ENCODE peak calls at places on chromosomes 6 and 20, in seven cellular contexts. X is stomach, M is SK-N-SH, Z is GM23338, U is prostate gland, L is vagina, Q is upper lobe of left lung. E is an unnamed sample.

GRCh38 chr20:51008718-51009117 is 14.2 kb downstream of the KCNG1 start:
- DNase-seq in L (no peak), Z (no peak), Q (no peak), M (no peak), U (no peak), X (peak), E (peak)

GRCh38 chr20:62136283-62137091 is 6.7 kb downstream of the PSMA7 start:
- DNase-seq in U (peak), M (peak), X (peak), L (no peak), Z (peak), Q (peak), E (peak)

GRCh38 chr6:56911847-56912246 is 43.1 kb upstream of the BEND6 start:
- DNase-seq in X (no peak), M (no peak), Q (no peak), U (no peak), Z (peak), L (no peak), E (no peak)

GRCh38 chr6:83511901-83512681 is at the start of gene PRSS35:
- DNase-seq in M (peak), X (peak), L (no peak), Q (peak), Z (peak), U (peak), E (peak)

GRCh38 chr20:62568045-62568389 is 74.3 kb upstream of the SLCO4A1 start:
- DNase-seq in Z (no peak), X (no peak), M (no peak), U (no peak), L (no peak), Q (peak), E (no peak)

GRCh38 chr6:133999305-133999704 is 46.3 kb downstream of the TBPL1 start:
- DNase-seq in M (no peak), L (no peak), Q (no peak), X (no peak), Z (no peak), U (no peak), E (no peak)

GRCh38 chr6:7147051-7147671 is 39.4 kb downstream of the RREB1 start:
- DNase-seq in Q (no peak), X (no peak), L (no peak), M (no peak), Z (no peak), U (no peak), E (no peak)

GRCh38 chr20:57076202-57076651 is 190.2 kb downstream of the BMP7 start:
- DNase-seq in X (no peak), L (no peak), Z (no peak), M (no peak), U (no peak), Q (no peak), E (no peak)

GRCh38 chr20:63234693-63235398 is 859 bp upstream of the BIRC7 start:
- DNase-seq in Z (peak), U (no peak), L (no peak), M (no peak), Q (peak), X (peak), E (no peak)

GRCh38 chr6:139627091-139627490 is 252.6 kb upstream of the CITED2 start:
- DNase-seq in Q (no peak), L (no peak), X (no peak), Z (peak), M (no peak), U (no peak), E (no peak)

GRCh38 chr6:157600807-157601206 is 219.8 kb downstream of the ZDHHC14 start:
- DNase-seq in M (no peak), X (no peak), U (no peak), L (no peak), Q (peak), Z (no peak), E (peak)
- TF ChIP-seq POLR2AphosphoS5 in M (no peak), X (no peak), U (no peak), L (no peak), Q (no peak), Z (no peak), E (no peak)

GRCh38 chr6:63580704-63580961 is 8.4 kb downstream of the LOC128125822 start:
- DNase-seq in Z (no peak), U (no peak), Q (no peak), M (no peak), X (no peak), L (no peak), E (no peak)

GRCh38 chr6:63584566-63584965 is 12.3 kb downstream of the LOC128125822 start:
- DNase-seq in U (no peak), X (no peak), Q (no peak), L (no peak), Z (peak), M (no peak), E (no peak)

GRCh38 chr6:63584125-63584514 is 11.8 kb downstream of the LOC128125822 start:
- DNase-seq in Q (no peak), U (no peak), X (no peak), Z (no peak), L (no peak), M (no peak), E (no peak)

GRCh38 chr6:63581355-63581998 is 9.2 kb downstream of the LOC128125822 start:
- DNase-seq in M (no peak), Q (no peak), X (no peak), L (no peak), Z (no peak), U (no peak), E (no peak)

DNA sequence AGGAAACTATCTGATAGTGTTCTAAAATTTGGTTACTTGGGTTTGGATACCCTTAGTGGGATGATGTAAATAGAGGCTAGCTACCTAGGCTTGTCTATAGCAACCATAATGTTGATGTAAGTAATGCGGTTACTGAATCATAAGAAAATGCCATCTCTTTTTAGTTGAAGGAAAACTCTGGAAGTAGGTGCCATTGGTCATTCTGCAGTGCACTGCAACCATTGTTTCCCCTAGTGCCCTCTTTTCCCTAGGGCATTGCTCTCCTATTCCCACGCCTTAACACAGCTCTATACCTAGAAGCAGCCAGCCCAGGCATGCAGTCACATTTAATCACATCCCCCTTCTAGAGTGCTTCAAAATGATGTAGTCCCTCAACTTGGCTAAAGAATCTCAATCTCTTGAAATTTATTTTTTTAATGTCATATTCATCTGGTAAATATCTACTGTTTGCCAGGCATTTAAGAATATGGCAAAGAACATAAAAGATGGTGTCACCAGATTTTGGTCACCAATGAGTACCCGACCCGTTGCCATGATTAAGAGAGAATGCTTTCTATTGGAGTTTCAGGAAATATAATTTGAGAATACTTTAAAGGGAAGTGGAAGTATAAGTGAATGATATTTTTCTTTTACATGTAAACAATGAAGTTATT is 10.4 kb downstream of the LOC128125822 start:
- DNase-seq in Z (peak), M (no peak), Q (no peak), U (no peak), X (no peak), L (no peak), E (no peak)
- TF ChIP-seq POLR2AphosphoS5 in Z (peak), M (no peak), Q (no peak), U (no peak), X (no peak), L (no peak), E (no peak)

GRCh38 chr6:148760568-148761531 is 14.0 kb downstream of the UST start:
- DNase-seq in Z (peak), X (peak), M (no peak), Q (peak), U (peak), L (no peak), E (peak)
- TF ChIP-seq POLR2AphosphoS5 in Z (no peak), X (no peak), M (no peak), Q (no peak), U (peak), L (peak), E (peak)

DNA sequence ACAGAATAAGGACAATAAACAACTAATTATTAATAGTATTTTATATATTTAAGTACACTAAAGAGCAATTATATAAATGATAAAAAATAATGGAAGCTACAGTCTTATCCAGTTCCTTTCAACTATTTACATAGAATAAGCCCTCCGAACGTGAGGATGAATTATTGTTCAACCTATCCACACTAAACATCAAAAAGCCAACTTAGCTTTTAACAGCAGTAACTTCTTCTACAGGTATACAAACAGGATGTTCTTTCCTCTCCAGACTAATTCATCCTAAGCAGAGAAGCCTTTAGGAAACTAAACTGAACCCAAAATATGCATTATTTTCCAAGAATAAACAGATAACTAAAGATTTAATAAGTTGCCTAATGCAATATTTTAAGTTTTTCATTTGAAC is 2.3 kb downstream of the FKBP5 start:
- DNase-seq in M (no peak), Q (no peak), X (no peak), L (no peak), U (no peak), Z (no peak), E (no peak)
- TF ChIP-seq POLR2AphosphoS5 in M (no peak), Q (no peak), X (no peak), L (no peak), U (peak), Z (no peak), E (no peak)

E was measured in spleen.